ENCODE peak calls at places on chromosomes 11 and 22, in eight cellular contexts. V is hepatocyte, T is PC-3, Q is GM23248, K is GM23338, W is HCT116, F is MM.1S, N is OCI-LY7. O is an unnamed sample. For H3K9me2, the result is how much of the 10 kb centered on the place peaks cover.

GRCh38 chr11:9808943-9809342 is 145.1 kb downstream of the SWAP70 start:
- DNase-seq in K (no peak), N (no peak), Q (no peak), V (no peak), W (peak), F (no peak), T (peak), O (no peak)

GRCh38 chr22:37806409-37807338 is 1.1 kb upstream of the GCAT start:
- DNase-seq in F (no peak), V (peak), K (peak), Q (peak), N (no peak), T (peak), W (no peak), O (peak)

GRCh38 chr11:74232316-74232950 is 61.3 kb downstream of the PPME1 start:
- DNase-seq in K (no peak), Q (no peak), N (no peak), T (no peak), F (peak), V (no peak), W (no peak), O (no peak)

GRCh38 chr11:60968223-60968622 is 3.3 kb upstream of the CD6 start:
- DNase-seq in V (no peak), F (no peak), T (no peak), W (no peak), Q (no peak), N (no peak), K (no peak), O (no peak)

GRCh38 chr11:118933486-118933885 is 7.8 kb upstream of the BCL9L start:
- DNase-seq in Q (peak), N (no peak), K (no peak), W (no peak), V (no peak), T (peak), F (no peak), O (peak)

GRCh38 chr11:119319702-119320592 is 3.0 kb upstream of the MCAM start:
- DNase-seq in V (no peak), K (no peak), W (no peak), Q (no peak), N (no peak), T (no peak), F (no peak), O (no peak)

GRCh38 chr11:17606206-17607082 is 59.4 kb downstream of the OTOG start:
- DNase-seq in N (no peak), V (no peak), Q (no peak), T (no peak), K (no peak), W (no peak), F (no peak), O (no peak)

GRCh38 chr11:40958707-40959106 is 500.7 kb downstream of the LRRC4C start:
- DNase-seq in T (no peak), W (no peak), Q (no peak), K (no peak), F (no peak), V (no peak), N (no peak), O (no peak)

GRCh38 chr22:26527574-26528465 is 15.5 kb upstream of the TFIP11 start:
- DNase-seq in N (no peak), V (no peak), F (no peak), T (no peak), Q (no peak), W (no peak), K (no peak), O (no peak)

GRCh38 chr11:102530558-102530957 is at the start of gene MMP7:
- DNase-seq in V (peak), W (no peak), T (peak), K (no peak), F (no peak), Q (peak), N (no peak), O (peak)

GRCh38 chr22:29641052-29641780 is 37.8 kb downstream of the NF2 start:
- DNase-seq in N (no peak), W (no peak), V (peak), Q (peak), T (no peak), F (peak), K (no peak), O (no peak)

GRCh38 chr11:31801298-31801702 is 9.8 kb downstream of the PAX6 start:
- DNase-seq in Q (no peak), N (no peak), V (no peak), F (no peak), K (peak), T (no peak), W (no peak), O (no peak)

GRCh38 chr11:120801801-120802689 is 221.9 kb upstream of the TBCEL start:
- DNase-seq in T (peak), N (peak), F (peak), W (peak), K (peak), Q (peak), V (peak), O (peak)

GRCh38 chr22:30502911-30503310 is 2.6 kb downstream of the SEC14L4 start:
- DNase-seq in T (no peak), F (no peak), V (no peak), W (no peak), N (no peak), Q (no peak), K (no peak), O (no peak)

GRCh38 chr11:11814614-11815452 is 26.9 kb upstream of the USP47 start:
- DNase-seq in N (no peak), T (no peak), V (no peak), Q (no peak), F (no peak), W (no peak), K (no peak), O (no peak)

GRCh38 chr22:24997023-24997422 is 44.5 kb downstream of the KIAA1671 start:
- DNase-seq in F (no peak), Q (no peak), T (no peak), K (peak), V (no peak), W (no peak), N (no peak), O (no peak)
- H3K27ac ChIP-seq in F (no peak), Q (no peak), T (peak), K (no peak), V (no peak), W (no peak), N (no peak), O (no peak)

GRCh38 chr11:34331736-34332135 is 26.1 kb downstream of the ABTB2 start:
- DNase-seq in T (peak), Q (peak), F (no peak), N (no peak), K (no peak), W (no peak), V (peak), O (no peak)
- H3K9me2 ChIP-seq in T (under half), Q (under half), F (under half), N (under half), K (under half), W (under half), V (under half), O (under half)

GRCh38 chr11:84922212-84922805 is 704.8 kb downstream of the DLG2 start:
- DNase-seq in V (no peak), N (no peak), Q (peak), F (no peak), T (no peak), W (no peak), K (peak), O (no peak)
- H3K27ac ChIP-seq in V (no peak), N (no peak), Q (no peak), F (no peak), T (no peak), W (no peak), K (no peak), O (no peak)

GRCh38 chr11:92964471-92964870 is 5.0 kb upstream of the MTNR1B start:
- DNase-seq in K (no peak), N (no peak), W (no peak), V (peak), Q (peak), T (peak), F (no peak), O (no peak)

GRCh38 chr11:92962444-92962843 is 7.0 kb upstream of the MTNR1B start:
- DNase-seq in K (no peak), T (no peak), W (no peak), F (no peak), V (no peak), Q (no peak), N (no peak), O (no peak)

GRCh38 chr11:92967178-92967577 is 2.3 kb upstream of the MTNR1B start:
- DNase-seq in V (no peak), Q (no peak), K (no peak), T (no peak), F (no peak), N (no peak), W (no peak), O (no peak)

GRCh38 chr11:92969293-92969633 is 188 bp upstream of the MTNR1B start:
- DNase-seq in K (peak), V (no peak), Q (no peak), T (no peak), F (no peak), N (no peak), W (no peak), O (no peak)

DNA sequence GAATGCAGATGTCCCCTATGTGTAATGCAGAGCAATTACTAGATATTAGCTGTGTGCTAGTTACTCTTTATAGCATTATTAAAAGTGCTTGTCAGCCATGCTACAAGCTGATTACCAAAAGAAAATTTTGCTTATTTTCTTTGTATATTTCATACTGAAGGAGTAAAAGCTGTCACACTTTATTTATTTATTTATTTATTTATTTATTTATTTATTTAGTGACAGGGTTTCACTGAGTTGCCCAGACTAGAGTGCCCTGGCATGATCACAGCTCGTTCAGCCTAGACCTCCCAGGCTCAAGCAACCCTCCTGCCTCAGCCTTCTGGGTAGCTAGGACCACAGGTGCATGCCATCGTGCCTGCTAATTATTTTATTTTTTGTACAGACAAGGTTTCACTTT is 4.3 kb upstream of the MTNR1B start:
- DNase-seq in V (no peak), Q (no peak), F (no peak), K (no peak), N (no peak), T (no peak), W (no peak), O (no peak)
- H3K9me2 ChIP-seq in V (under half), Q (under half), F (under half), K (under half), N (under half), T (under half), W (under half), O (under half)

DNA sequence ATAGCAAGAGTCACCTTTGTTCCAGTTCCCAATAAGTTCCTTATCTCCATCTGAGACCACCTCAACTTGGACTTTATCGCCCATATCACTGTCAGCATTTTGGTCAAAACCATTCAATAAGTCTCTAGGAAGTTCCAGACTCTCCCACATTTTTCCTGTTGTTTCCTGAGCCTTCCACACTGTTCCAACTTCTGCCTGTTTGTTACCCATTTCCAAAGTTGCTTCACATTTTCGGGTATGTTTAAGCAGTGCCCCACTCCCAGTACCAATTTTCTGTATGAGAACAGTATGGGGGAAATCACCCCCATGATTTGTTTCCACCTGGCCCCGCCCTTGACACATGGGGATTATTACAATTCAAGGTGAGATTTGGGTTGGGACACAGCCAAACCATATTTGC is 26.7 kb downstream of the BCL2L13 start:
- DNase-seq in K (no peak), N (no peak), V (no peak), T (no peak), W (no peak), Q (no peak), F (no peak), O (no peak)
- H3K27ac ChIP-seq in K (no peak), N (no peak), V (no peak), T (no peak), W (no peak), Q (no peak), F (no peak), O (no peak)

GRCh38 chr22:18984564-18984963 is 48.5 kb upstream of the PRODH start:
- DNase-seq in N (no peak), F (no peak), K (no peak), W (no peak), Q (no peak), V (no peak), T (no peak), O (no peak)

GRCh38 chr22:18983120-18983651 is 47.1 kb upstream of the PRODH start:
- DNase-seq in K (no peak), N (no peak), T (no peak), F (no peak), V (no peak), W (no peak), Q (no peak), O (no peak)

GRCh38 chr22:18987765-18988164 is 51.7 kb upstream of the PRODH start:
- DNase-seq in V (peak), K (peak), W (no peak), T (no peak), N (no peak), Q (peak), F (no peak), O (no peak)

GRCh38 chr22:18988958-18989357 is 52.9 kb upstream of the PRODH start:
- DNase-seq in F (no peak), K (no peak), W (no peak), T (no peak), N (no peak), V (no peak), Q (no peak), O (no peak)

DNA sequence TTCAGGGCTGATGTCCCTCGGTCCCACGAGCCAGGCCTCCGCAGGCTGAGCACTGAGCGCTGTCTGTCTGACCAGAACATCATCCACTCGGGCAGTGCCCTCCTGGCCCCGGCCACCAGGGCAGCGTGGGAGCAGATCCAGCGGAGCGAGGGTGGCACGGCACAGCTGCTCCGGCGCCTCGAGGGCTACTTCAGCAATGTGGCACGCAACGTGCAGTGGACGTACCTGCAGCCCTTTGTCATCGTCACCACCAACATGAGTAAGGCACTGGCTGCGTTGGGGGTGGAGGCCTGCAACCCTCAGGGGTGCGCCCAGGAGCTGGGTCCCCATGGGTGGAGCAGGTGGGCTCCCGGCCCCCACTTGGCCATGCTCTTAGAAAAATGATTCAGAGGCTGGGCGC is 49.7 kb upstream of the PRODH start:
- DNase-seq in V (no peak), N (no peak), F (no peak), W (no peak), K (no peak), T (no peak), Q (no peak), O (no peak)
- H3K9me2 ChIP-seq in V (under half), N (under half), F (under half), W (under half), K (under half), T (under half), Q (under half), O (under half)

O was measured in PC-9.